ENCODE peak calls at places on chromosomes 4 and X, in seven cellular contexts. I is AG04449, C is EL, G is AG08396, D is omental fat pad, Q is MV-4-11, M is NCI-H1092 treated with DMSO at 0.1 percent for 48 hours. N is an unnamed sample.
A peak's percentile ranks its signal among the peaks of the same experiment; 100 is the strongest.

GRCh38 chr4:113760094-113760851 is 1.3 kb downstream of the CAMK2D start:
- DNase-seq in Q (peak; percentile 54), C (peak; percentile 53), I (no peak), M (peak; percentile 69), D (peak; percentile 43), G (peak; percentile 12), N (peak; percentile 71)

GRCh38 chrX:126170715-126171114 is 4.6 kb upstream of the DCAF12L2 start:
- DNase-seq in Q (no peak), G (no peak), C (no peak), I (no peak), D (no peak), M (no peak), N (no peak)

GRCh38 chr4:123661080-123661737 is 264.6 kb downstream of the SPRY1 start:
- DNase-seq in C (peak; percentile 14), G (no peak), M (peak; percentile 42), D (no peak), I (no peak), Q (no peak), N (peak; percentile 16)

GRCh38 chr4:103673983-103674382 is 45.8 kb downstream of the TACR3 start:
- DNase-seq in Q (no peak), D (no peak), C (no peak), I (no peak), M (no peak), G (no peak), N (no peak)

GRCh38 chr4:77010841-77011354 is 61.3 kb downstream of the SEPTIN11 start:
- DNase-seq in C (peak; percentile 85), D (no peak), Q (no peak), M (no peak), I (no peak), G (peak; percentile 40), N (no peak)

GRCh38 chr4:25552580-25553271 is 102.9 kb upstream of the SLC34A2 start:
- DNase-seq in G (no peak), I (no peak), D (no peak), C (no peak), M (no peak), Q (no peak), N (peak; percentile 82)

GRCh38 chr4:168882650-168883233 is 127.3 kb downstream of the CBR4 start:
- DNase-seq in G (no peak), C (peak; percentile 71), I (no peak), D (no peak), M (no peak), Q (peak; percentile 6), N (no peak)

GRCh38 chrX:12988797-12989196 is 13.9 kb downstream of the TMSB4X start:
- DNase-seq in Q (no peak), I (no peak), G (peak; percentile 39), D (no peak), C (peak; percentile 61), M (peak; percentile 66), N (no peak)

GRCh38 chr4:22515888-22516541 is at the start of gene ADGRA3:
- DNase-seq in I (no peak), G (peak; percentile 89), C (peak; percentile 77), M (peak; percentile 65), Q (peak; percentile 11), D (no peak), N (peak; percentile 34)

GRCh38 chrX:44432641-44433040 is 89.2 kb upstream of the EFHC2 start:
- DNase-seq in C (peak; percentile 9), I (peak; percentile 19), G (no peak), D (no peak), Q (no peak), M (peak; percentile 2), N (peak; percentile 35)

GRCh38 chr4:41009411-41009810 is 204.9 kb downstream of the APBB2 start:
- DNase-seq in Q (no peak), I (no peak), C (peak; percentile 76), G (peak; percentile 8), M (no peak), D (no peak), N (no peak)

GRCh38 chr4:165415910-165416309 is 37.1 kb downstream of the CPE start:
- DNase-seq in M (no peak), Q (no peak), D (no peak), G (no peak), I (no peak), C (no peak), N (peak; percentile 83)

GRCh38 chr4:161929966-161930365 is 233.8 kb downstream of the FSTL5 start:
- DNase-seq in M (no peak), C (no peak), I (no peak), D (no peak), G (no peak), Q (no peak), N (peak; percentile 55)

GRCh38 chr4:170145120-170145519 is 55.4 kb upstream of the AADAT start:
- DNase-seq in I (no peak), D (no peak), G (no peak), M (no peak), Q (no peak), C (no peak), N (no peak)

GRCh38 chr4:110634320-110635154 is 11.7 kb upstream of the PITX2 start:
- DNase-seq in C (no peak), Q (no peak), D (no peak), I (no peak), G (no peak), M (no peak), N (no peak)

GRCh38 chr4:186723207-186724047 is at the start of gene FAT1:
- DNase-seq in C (peak; percentile 78), M (peak; percentile 43), I (no peak), G (peak; percentile 85), Q (no peak), D (no peak), N (peak; percentile 64)

GRCh38 chr4:1315306-1315705 is 25.6 kb downstream of the MAEA start:
- DNase-seq in Q (no peak), M (no peak), I (no peak), D (no peak), G (no peak), C (no peak), N (peak; percentile 43)

GRCh38 chrX:154840856-154841255 is 6.4 kb upstream of the SMIM9 start:
- DNase-seq in C (peak; percentile 61), M (peak; percentile 56), Q (peak; percentile 45), D (no peak), G (peak; percentile 39), I (peak; percentile 37), N (peak; percentile 13)

GRCh38 chr4:61911313-61911756 is 711.2 kb downstream of the ADGRL3 start:
- DNase-seq in G (no peak), Q (peak; percentile 7), C (no peak), D (no peak), I (no peak), M (no peak), N (no peak)

GRCh38 chr4:81757706-81758105 is 286.0 kb upstream of the RASGEF1B start:
- DNase-seq in I (no peak), D (no peak), G (no peak), C (no peak), M (peak; percentile 78), Q (no peak), N (no peak)

GRCh38 chr4:165443276-165443675 is 64.5 kb downstream of the CPE start:
- DNase-seq in D (no peak), I (no peak), G (no peak), Q (no peak), C (no peak), M (no peak), N (no peak)